ENCODE peak calls at places on chromosomes 7 and 10, in eight cellular contexts. E is A549, O is brain microvascular endothelial cell, B is SK-N-SH, H is GM23338, R is vagina, Y is adrenal gland, P is GM13977. L is an unnamed sample.

GRCh38 chr10:3484306-3485187 is 300.5 kb downstream of the KLF6 start:
- DNase-seq in E (no peak), O (peak; percentile 18), B (no peak), H (no peak), R (no peak), Y (no peak), P (peak; percentile 33), L (no peak)

GRCh38 chr10:99779335-99779734 is 3.1 kb upstream of the ABCC2 start:
- DNase-seq in E (peak; percentile 82), O (peak; percentile 66), B (no peak), H (no peak), R (no peak), Y (no peak), P (no peak), L (no peak)

GRCh38 chr10:27072436-27073114 is 27.7 kb downstream of the ANKRD26 start:
- DNase-seq in E (peak; percentile 27), O (no peak), B (no peak), H (peak; percentile 79), R (no peak), Y (no peak), P (no peak), L (no peak)

GRCh38 chr10:110918633-110919348 is at the start of gene BBIP1:
- DNase-seq in E (peak; percentile 99), O (peak; percentile 100), B (peak; percentile 89), H (no peak), R (peak; percentile 100), Y (peak; percentile 96), P (peak; percentile 94), L (no peak)

GRCh38 chr7:116284390-116284789 is 74.1 kb downstream of the TES start:
- DNase-seq in E (no peak), O (no peak), B (no peak), H (no peak), R (no peak), Y (no peak), P (no peak), L (no peak)

GRCh38 chr7:34497153-34497777 is 160.8 kb upstream of the NPSR1 start:
- DNase-seq in E (no peak), O (peak; percentile 5), B (peak; percentile 15), H (peak; percentile 48), R (no peak), Y (no peak), P (no peak), L (no peak)

GRCh38 chr7:15326044-15326644 is 235.7 kb downstream of the AGMO start:
- DNase-seq in E (peak; percentile 31), O (peak; percentile 9), B (peak; percentile 32), H (peak; percentile 61), R (no peak), Y (no peak), P (peak; percentile 9), L (no peak)

GRCh38 chr10:69498711-69499471 is 47.6 kb downstream of the TSPAN15 start:
- DNase-seq in E (no peak), O (no peak), B (no peak), H (no peak), R (no peak), Y (no peak), P (no peak), L (no peak)

GRCh38 chr7:100066953-100067352 is 14.6 kb downstream of the ZNF3 start:
- DNase-seq in E (no peak), O (no peak), B (no peak), H (no peak), R (no peak), Y (no peak), P (no peak), L (no peak)

GRCh38 chr10:102229810-102230263 is 3.7 kb downstream of the ELOVL3 start:
- DNase-seq in E (peak; percentile 85), O (peak; percentile 67), B (peak; percentile 89), H (peak; percentile 92), R (no peak), Y (peak; percentile 73), P (peak; percentile 91), L (peak; percentile 73)

GRCh38 chr10:86254526-86255174 is 111.9 kb downstream of the GRID1 start:
- DNase-seq in E (peak; percentile 43), O (no peak), B (peak; percentile 39), H (no peak), R (peak; percentile 80), Y (peak; percentile 7), P (no peak), L (no peak)

GRCh38 chr10:29041512-29042150 is 247.2 kb upstream of the LYZL1 start:
- DNase-seq in E (no peak), O (no peak), B (peak; percentile 48), H (no peak), R (no peak), Y (no peak), P (no peak), L (no peak)

GRCh38 chr10:91514025-91514424 is 103.9 kb downstream of the HECTD2 start:
- DNase-seq in E (no peak), O (no peak), B (no peak), H (no peak), R (no peak), Y (no peak), P (no peak), L (no peak)

GRCh38 chr7:151852486-151853396 is 24.2 kb downstream of the PRKAG2 start:
- DNase-seq in E (no peak), O (no peak), B (no peak), H (no peak), R (no peak), Y (no peak), P (no peak), L (no peak)

GRCh38 chr7:93108003-93108402 is 9.8 kb downstream of the SAMD9 start:
- DNase-seq in E (no peak), O (no peak), B (no peak), H (no peak), R (no peak), Y (no peak), P (no peak), L (no peak)

GRCh38 chr10:34739915-34740314 is 75.2 kb downstream of the PARD3 start:
- DNase-seq in E (no peak), O (peak; percentile 75), B (no peak), H (peak; percentile 96), R (peak; percentile 91), Y (peak; percentile 79), P (no peak), L (no peak)

GRCh38 chr10:117391436-117392205 is 16.4 kb upstream of the PDZD8 start:
- DNase-seq in E (no peak), O (no peak), B (no peak), H (no peak), R (no peak), Y (no peak), P (no peak), L (no peak)

GRCh38 chr7:150383710-150384397 is 4.7 kb downstream of the ZNF775 start:
- DNase-seq in E (no peak), O (no peak), B (peak; percentile 49), H (peak; percentile 97), R (no peak), Y (no peak), P (no peak), L (peak; percentile 30)

GRCh38 chr10:58735087-58735486 is 222.4 kb downstream of the BICC1 start:
- DNase-seq in E (no peak), O (no peak), B (no peak), H (no peak), R (no peak), Y (no peak), P (no peak), L (no peak)

GRCh38 chr10:123021517-123021916 is 12.7 kb downstream of the ACADSB start:
- DNase-seq in E (no peak), O (no peak), B (no peak), H (no peak), R (no peak), Y (no peak), P (no peak), L (no peak)
- TF ChIP-seq CTCF in E (peak; percentile 37), O (peak; percentile 66), B (peak; percentile 35), H (peak; percentile 72), R (no peak), Y (no peak), P (peak; percentile 53), L (peak; percentile 20)

DNA sequence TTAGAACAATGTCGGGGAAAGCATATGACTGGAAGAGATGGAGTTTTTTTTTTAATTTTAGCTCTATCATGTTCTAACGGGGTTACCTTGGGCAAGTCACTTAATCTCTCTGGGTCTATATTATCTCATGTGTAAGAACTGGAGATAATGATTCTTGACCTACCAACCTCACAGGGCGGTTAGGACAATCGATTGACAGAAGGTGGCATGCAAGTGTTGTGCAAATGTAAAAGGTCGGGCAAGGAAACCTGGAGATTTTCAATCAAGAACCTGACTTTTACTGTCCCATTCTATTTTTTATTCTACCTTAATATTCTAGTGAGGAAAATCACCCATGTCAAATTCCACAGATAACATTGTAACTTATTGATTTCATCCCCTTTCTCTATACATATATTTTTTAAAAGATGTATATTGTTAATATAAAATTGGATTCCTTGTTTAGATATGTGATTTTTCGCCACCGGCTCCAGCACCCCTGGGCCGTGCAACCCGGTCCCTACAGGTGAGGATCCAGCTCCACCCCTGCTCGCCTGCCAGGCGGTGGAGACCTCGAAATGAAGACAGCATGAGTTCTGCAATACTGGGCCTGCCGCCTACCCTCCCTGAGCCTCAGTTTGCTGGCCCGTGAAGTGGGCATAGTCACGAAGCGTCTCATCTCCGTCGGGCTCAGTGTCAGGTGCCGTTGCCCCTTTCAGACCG is 497.6 kb upstream of the PHF14 start:
- DNase-seq in E (peak; percentile 1), O (no peak), B (no peak), H (peak; percentile 3), R (no peak), Y (no peak), P (no peak), L (no peak)
- TF ChIP-seq CTCF in E (no peak), O (no peak), B (no peak), H (no peak), R (no peak), Y (no peak), P (no peak), L (no peak)

DNA sequence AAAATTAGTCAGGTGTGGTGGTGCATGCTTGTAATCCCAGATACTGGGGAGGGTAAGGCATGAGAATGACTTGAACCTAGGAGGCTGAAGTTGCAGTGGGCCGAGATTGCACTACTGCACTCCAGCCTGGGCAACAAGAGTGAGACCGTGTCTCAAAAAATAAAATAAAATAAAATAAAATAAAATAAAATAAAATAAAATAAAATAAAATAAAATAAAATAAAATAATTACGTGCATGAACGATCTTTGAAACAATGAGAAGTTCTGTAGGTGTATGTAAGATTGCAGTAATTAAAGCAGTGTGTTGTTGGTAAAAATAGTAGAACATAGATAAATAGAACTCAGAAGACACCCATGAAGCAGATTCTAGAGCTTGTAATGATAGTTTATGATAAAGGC is 348.5 kb downstream of the ANKRD30A start:
- DNase-seq in E (no peak), O (no peak), B (no peak), H (no peak), R (no peak), Y (no peak), P (no peak), L (no peak)
- TF ChIP-seq CTCF in E (no peak), O (no peak), B (no peak), H (no peak), R (no peak), Y (no peak), P (no peak), L (no peak)

DNA sequence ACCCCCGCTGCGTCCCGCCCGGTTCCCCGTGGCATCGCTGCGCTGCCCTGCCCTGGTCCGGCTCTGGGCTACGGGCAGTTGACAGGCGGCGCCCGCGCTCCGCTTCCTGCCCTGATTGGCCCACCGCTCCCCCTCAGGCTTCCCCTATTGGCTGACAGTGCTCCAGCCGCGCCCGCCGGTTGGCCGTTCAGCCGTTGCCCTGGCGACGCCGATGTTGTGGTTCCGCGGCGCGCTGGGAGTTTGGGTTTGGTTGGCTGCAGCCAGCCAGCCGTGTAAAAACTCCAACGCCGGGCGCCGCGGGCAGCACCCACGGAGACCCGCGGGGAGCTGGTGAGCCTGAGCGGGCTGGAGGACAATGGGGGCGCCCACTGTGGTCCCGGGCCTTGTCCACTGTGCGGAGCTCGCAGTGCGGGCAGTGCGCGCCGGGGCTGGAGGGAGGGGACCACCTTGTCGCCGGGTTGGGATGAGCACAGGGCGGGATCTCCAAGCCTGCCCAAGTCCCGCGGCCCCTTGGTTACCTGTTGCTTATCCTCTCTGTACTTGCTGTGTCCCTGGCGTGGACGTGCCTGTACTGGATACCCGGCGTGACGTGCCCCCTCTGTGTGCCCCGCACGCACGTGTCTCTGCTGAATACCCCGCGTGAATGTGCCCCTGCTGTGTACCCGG is at the start of gene C7orf57:
- DNase-seq in E (peak; percentile 85), O (peak; percentile 84), B (peak; percentile 99), H (peak; percentile 95), R (no peak), Y (peak; percentile 92), P (peak; percentile 86), L (peak; percentile 93)
- TF ChIP-seq CTCF in E (peak; percentile 13), O (no peak), B (peak; percentile 20), H (no peak), R (no peak), Y (peak; percentile 19), P (no peak), L (no peak)

L was measured in CD14-positive monocyte.